ENCODE peak calls at places on chromosomes 5 and 9, in seven cellular contexts. M is aorta; U is uterus; W is endodermal cell; R is ascending aorta; X is CD4-positive, alpha-beta memory T cell; D is mesendoderm. B is an unnamed sample.
A peak's percentile ranks its signal among the peaks of the same experiment; 100 is the strongest.

GRCh38 chr9:122005597-122005996 is 87.5 kb downstream of the TTLL11 start:
- DNase-seq in M (no peak), U (no peak), W (peak; percentile 60), R (peak; percentile 28), X (no peak), D (peak; percentile 22), B (no peak)

GRCh38 chr9:131995382-131995781 is 84.3 kb downstream of the MED27 start:
- DNase-seq in M (no peak), U (no peak), W (no peak), R (no peak), X (no peak), D (no peak), B (no peak)

GRCh38 chr5:69010443-69010842 is 83.4 kb upstream of the SLC30A5 start:
- DNase-seq in M (no peak), U (no peak), W (no peak), R (no peak), X (no peak), D (no peak), B (no peak)

GRCh38 chr5:61089351-61089750 is 72.9 kb downstream of the SMIM15 start:
- DNase-seq in M (no peak), U (no peak), W (no peak), R (no peak), X (no peak), D (no peak), B (no peak)

GRCh38 chr5:58019614-58020013 is 440.3 kb downstream of the PLK2 start:
- DNase-seq in M (peak; percentile 71), U (peak; percentile 20), W (no peak), R (peak; percentile 63), X (no peak), D (no peak), B (no peak)

GRCh38 chr5:109844148-109844547 is 154.4 kb downstream of the MAN2A1 start:
- DNase-seq in M (no peak), U (no peak), W (no peak), R (no peak), X (no peak), D (no peak), B (no peak)

GRCh38 chr5:7209583-7210139 is 186.3 kb upstream of the ADCY2 start:
- DNase-seq in M (no peak), U (no peak), W (no peak), R (no peak), X (no peak), D (no peak), B (no peak)

GRCh38 chr9:133950206-133950915 is 41.8 kb downstream of the VAV2 start:
- DNase-seq in M (peak; percentile 72), U (no peak), W (no peak), R (no peak), X (no peak), D (no peak), B (no peak)

GRCh38 chr9:28234133-28234898 is 661.0 kb upstream of the C9orf72 start:
- DNase-seq in M (no peak), U (no peak), W (no peak), R (no peak), X (no peak), D (no peak), B (no peak)

GRCh38 chr9:90645721-90646120 is 3.1 kb upstream of the DIRAS2 start:
- DNase-seq in M (no peak), U (no peak), W (no peak), R (no peak), X (no peak), D (no peak), B (no peak)

GRCh38 chr5:136021016-136021405 is 7.8 kb upstream of the TGFBI start:
- DNase-seq in M (no peak), U (no peak), W (peak; percentile 35), R (peak; percentile 59), X (no peak), D (no peak), B (no peak)

GRCh38 chr5:133761606-133762005 is 149.3 kb upstream of the FSTL4 start:
- DNase-seq in M (no peak), U (no peak), W (peak; percentile 16), R (no peak), X (no peak), D (no peak), B (no peak)

GRCh38 chr9:73327149-73327548 is 175.5 kb downstream of the ANXA1 start:
- DNase-seq in M (no peak), U (no peak), W (no peak), R (no peak), X (no peak), D (no peak), B (no peak)

GRCh38 chr5:77955577-77955976 is 179.4 kb upstream of the TBCA start:
- DNase-seq in M (no peak), U (no peak), W (no peak), R (no peak), X (no peak), D (no peak), B (no peak)

GRCh38 chr5:116303340-116303739 is 218.5 kb downstream of the COMMD10 start:
- DNase-seq in M (no peak), U (no peak), W (no peak), R (no peak), X (no peak), D (no peak), B (no peak)

GRCh38 chr9:33791117-33791516 is 4.2 kb upstream of the PRSS3 start:
- DNase-seq in M (no peak), U (no peak), W (no peak), R (no peak), X (no peak), D (no peak), B (no peak)

GRCh38 chr9:131593936-131594665 is 48.8 kb downstream of the PRRT1B start:
- DNase-seq in M (no peak), U (no peak), W (no peak), R (no peak), X (no peak), D (no peak), B (no peak)

GRCh38 chr9:132793606-132794580 is 84.2 kb downstream of the AK8 start:
- DNase-seq in M (peak; percentile 52), U (no peak), W (peak; percentile 44), R (no peak), X (no peak), D (peak; percentile 32), B (no peak)

GRCh38 chr9:22035591-22036011 is 26.5 kb upstream of the CDKN2B start:
- DNase-seq in M (no peak), U (no peak), W (no peak), R (no peak), X (no peak), D (no peak), B (peak; percentile 41)

GRCh38 chr5:61298580-61298979 is 33.5 kb upstream of the ZSWIM6 start:
- DNase-seq in M (no peak), U (no peak), W (peak; percentile 44), R (no peak), X (no peak), D (no peak), B (no peak)

GRCh38 chr9:68979538-68980314 is 34.2 kb downstream of the PRKACG start:
- DNase-seq in M (no peak), U (no peak), W (peak; percentile 60), R (no peak), X (peak; percentile 1), D (peak; percentile 40), B (peak; percentile 26)

DNA sequence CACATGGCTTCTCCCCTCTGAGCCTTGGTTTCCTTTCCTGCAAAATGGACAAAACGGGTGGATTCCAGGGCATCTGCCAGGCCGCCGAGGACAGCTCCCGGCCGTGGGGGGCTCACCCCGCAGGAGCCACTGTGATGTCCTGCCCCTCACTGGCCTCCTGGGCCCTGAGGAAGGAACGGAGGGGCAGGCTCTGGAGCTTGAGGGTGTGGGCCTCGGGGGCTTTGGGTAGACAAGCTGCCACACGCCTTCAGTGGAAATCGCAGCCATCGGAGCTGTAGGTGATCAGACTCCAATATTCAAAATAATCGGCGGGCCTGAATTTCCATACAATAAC is 32.2 kb upstream of the UBAC1 start:
- DNase-seq in M (no peak), U (no peak), W (no peak), R (no peak), X (no peak), D (no peak), B (no peak)
- H3K27ac ChIP-seq in M (no peak overlapping the region), U (peak overlapping the region; percentile 74), W (peak overlapping the region; percentile 81), R (peak overlapping the region; percentile 70), X (no peak overlapping the region), D (peak overlapping the region; percentile 77), B (no peak overlapping the region)

DNA sequence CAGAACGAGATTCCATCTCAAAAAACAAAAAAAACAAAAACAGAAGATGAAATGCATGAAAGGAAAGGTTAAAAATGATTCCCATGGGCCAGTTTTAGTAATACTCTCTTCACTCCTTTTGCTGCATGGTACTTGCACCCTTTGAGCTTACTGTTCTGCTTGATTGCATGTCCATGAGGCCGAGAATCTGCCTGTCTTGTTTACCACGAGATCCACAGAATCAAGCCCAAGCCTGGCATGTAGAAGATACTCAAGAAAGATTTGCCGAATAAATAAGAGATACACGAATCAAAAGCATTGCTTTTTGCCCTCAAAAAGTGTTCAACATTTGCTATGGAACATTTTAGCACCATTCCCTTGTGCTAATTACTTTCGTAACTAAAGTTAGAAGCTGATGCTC is 1.1 kb downstream of the FAXDC2 start:
- DNase-seq in M (no peak), U (no peak), W (no peak), R (no peak), X (no peak), D (no peak), B (no peak)
- H3K4me3 ChIP-seq in M (peak overlapping the region; percentile 85), U (peak overlapping the region; percentile 64), W (no peak overlapping the region), R (peak overlapping the region; percentile 48), X (no peak overlapping the region), D (no peak overlapping the region), B (no peak overlapping the region)

DNA sequence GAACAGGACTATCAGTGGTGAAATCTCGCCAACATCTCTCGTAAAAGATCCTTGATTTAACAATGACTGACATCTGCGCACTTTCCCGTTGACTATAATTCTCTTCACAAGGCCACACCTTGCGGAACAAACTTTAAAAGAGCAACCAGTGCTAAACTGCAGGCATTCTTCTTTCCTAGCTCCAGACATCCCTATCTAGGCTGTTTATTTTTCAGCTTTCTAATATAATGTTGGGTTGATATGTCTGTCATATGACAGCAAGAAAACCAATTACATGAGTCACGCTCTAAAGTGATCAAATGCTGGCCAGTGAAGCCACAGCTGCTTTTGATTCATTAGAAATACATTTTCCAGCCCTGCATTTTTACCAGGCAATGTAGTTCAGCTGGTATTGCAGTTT is 162.5 kb downstream of the ELAVL2 start:
- DNase-seq in M (no peak), U (no peak), W (no peak), R (no peak), X (no peak), D (no peak), B (no peak)
- H3K27ac ChIP-seq in M (no peak overlapping the region), U (no peak overlapping the region), W (no peak overlapping the region), R (no peak overlapping the region), X (no peak overlapping the region), D (no peak overlapping the region), B (no peak overlapping the region)

GRCh38 chr9:23772384-23772783 is 53.7 kb downstream of the ELAVL2 start:
- DNase-seq in M (no peak), U (no peak), W (no peak), R (no peak), X (no peak), D (no peak), B (no peak)

GRCh38 chr9:23771746-23772145 is 54.3 kb downstream of the ELAVL2 start:
- DNase-seq in M (no peak), U (no peak), W (no peak), R (no peak), X (no peak), D (no peak), B (no peak)

GRCh38 chr9:23768861-23769260 is 57.2 kb downstream of the ELAVL2 start:
- DNase-seq in M (no peak), U (no peak), W (no peak), R (no peak), X (no peak), D (no peak), B (no peak)

GRCh38 chr9:23766613-23767012 is 59.4 kb downstream of the ELAVL2 start:
- DNase-seq in M (no peak), U (no peak), W (no peak), R (no peak), X (no peak), D (no peak), B (no peak)

GRCh38 chr9:23769307-23769935 is 56.6 kb downstream of the ELAVL2 start:
- DNase-seq in M (no peak), U (no peak), W (no peak), R (no peak), X (no peak), D (peak; percentile 62), B (no peak)
- H3K4me3 ChIP-seq in M (no peak overlapping the region), U (no peak overlapping the region), W (no peak overlapping the region), R (no peak overlapping the region), X (no peak overlapping the region), D (no peak overlapping the region), B (no peak overlapping the region)

B was measured in CD4-positive, CD25-positive, alpha-beta regulatory T cell.